ENCODE peak calls at places on chromosomes 3 and 15, in nine cellular contexts. Y is heart right ventricle; O is transverse colon; R is CD8-positive, alpha-beta T cell; J is mucosa of descending colon; X is PC-3; F is cardiac muscle cell; B is neural progenitor cell; A is HCT116. T is an unnamed sample.

GRCh38 chr15:64010719-64011118 is 35.6 kb downstream of the DAPK2 start:
- DNase-seq in X (peak; percentile 79), F (no peak), A (peak; percentile 69), Y (peak; percentile 71), O (peak; percentile 72), J (peak; percentile 58), B (no peak), R (peak; percentile 89), T (peak; percentile 94)

GRCh38 chr15:37823601-37824275 is 110.7 kb upstream of the TMCO5A start:
- DNase-seq in O (no peak), R (no peak), B (no peak), A (no peak), X (no peak), Y (no peak), F (no peak), J (no peak), T (no peak)

GRCh38 chr3:160707187-160707789 is 30.3 kb downstream of the ARL14 start:
- DNase-seq in Y (peak; percentile 61), R (peak; percentile 16), X (peak; percentile 73), F (peak; percentile 65), O (peak; percentile 20), B (peak; percentile 73), A (peak; percentile 37), J (peak; percentile 47), T (peak; percentile 56)

GRCh38 chr15:51620647-51621046 is 1.9 kb downstream of the DMXL2 start:
- DNase-seq in O (no peak), A (no peak), B (no peak), J (no peak), Y (no peak), X (no peak), R (no peak), F (no peak), T (no peak)

GRCh38 chr3:161069441-161070251 is 35.5 kb downstream of the B3GALNT1 start:
- DNase-seq in Y (no peak), R (no peak), A (no peak), O (no peak), B (no peak), J (no peak), X (peak; percentile 97), F (no peak), T (no peak)

GRCh38 chr15:74917676-74918075 is 11.0 kb upstream of the FAM219B start:
- DNase-seq in X (no peak), Y (no peak), R (no peak), B (no peak), F (no peak), O (no peak), J (no peak), A (no peak), T (no peak)

GRCh38 chr3:49333091-49333490 is 6.8 kb downstream of the USP4 start:
- DNase-seq in A (no peak), O (no peak), X (no peak), F (no peak), Y (no peak), J (no peak), R (no peak), B (no peak), T (no peak)

GRCh38 chr3:181888234-181888633 is 176.5 kb downstream of the SOX2 start:
- DNase-seq in B (no peak), F (no peak), Y (no peak), O (no peak), A (no peak), J (no peak), R (no peak), X (no peak), T (no peak)

GRCh38 chr3:108602249-108602934 is 12.9 kb downstream of the DZIP3 start:
- DNase-seq in F (peak; percentile 45), J (peak; percentile 18), O (no peak), Y (peak; percentile 5), A (no peak), X (no peak), R (peak; percentile 44), B (peak; percentile 41), T (no peak)

GRCh38 chr3:152298393-152299242 is 29.9 kb downstream of the MBNL1 start:
- DNase-seq in A (no peak), Y (peak; percentile 63), O (peak; percentile 57), F (peak; percentile 45), R (peak; percentile 48), X (peak; percentile 73), B (peak; percentile 13), J (peak; percentile 78), T (peak; percentile 76)

GRCh38 chr15:38461089-38461833 is 7.3 kb downstream of the FAM98B start:
- DNase-seq in F (no peak), Y (no peak), X (peak; percentile 15), B (no peak), O (no peak), R (no peak), J (peak; percentile 17), A (no peak), T (no peak)

GRCh38 chr3:23662079-23662617 is 143.6 kb upstream of the UBE2E1 start:
- DNase-seq in O (no peak), R (no peak), F (no peak), A (no peak), B (no peak), X (no peak), Y (no peak), J (no peak), T (no peak)

GRCh38 chr3:181316481-181316880 is 326.9 kb upstream of the DNAJC19 start:
- DNase-seq in R (no peak), J (no peak), A (no peak), F (peak; percentile 52), O (no peak), X (peak; percentile 41), Y (no peak), B (peak; percentile 35), T (no peak)

GRCh38 chr3:7508821-7509220 is 647.9 kb downstream of the GRM7 start:
- DNase-seq in Y (no peak), F (no peak), O (no peak), A (no peak), R (no peak), B (no peak), X (no peak), J (no peak), T (no peak)

GRCh38 chr3:21620511-21621395 is 130.3 kb downstream of the ZNF385D start:
- DNase-seq in A (no peak), Y (no peak), J (no peak), X (peak; percentile 20), O (no peak), F (no peak), R (no peak), B (no peak), T (no peak)

GRCh38 chr15:77063249-77063648 is 7.7 kb downstream of the TSPAN3 start:
- DNase-seq in X (no peak), F (no peak), Y (no peak), J (no peak), A (no peak), R (no peak), O (no peak), B (no peak), T (no peak)

GRCh38 chr15:77066961-77067690 is 3.8 kb downstream of the TSPAN3 start:
- DNase-seq in Y (no peak), A (no peak), F (no peak), R (no peak), O (no peak), B (no peak), X (peak; percentile 91), J (peak; percentile 42), T (no peak)

GRCh38 chr15:77067691-77068367 is 3.1 kb downstream of the TSPAN3 start:
- DNase-seq in A (no peak), O (peak; percentile 37), X (no peak), Y (no peak), B (no peak), F (no peak), J (peak; percentile 63), R (no peak), T (no peak)

GRCh38 chr15:77064118-77064517 is 6.8 kb downstream of the TSPAN3 start:
- DNase-seq in Y (no peak), J (no peak), X (peak; percentile 65), B (no peak), F (no peak), R (no peak), O (no peak), A (no peak), T (no peak)

GRCh38 chr15:77064539-77065308 is 6.2 kb downstream of the TSPAN3 start:
- DNase-seq in R (no peak), F (no peak), Y (no peak), J (no peak), X (peak; percentile 87), B (no peak), O (no peak), A (no peak), T (no peak)
- H3K4me1 ChIP-seq in R (peaks cover 13% of the 10 kb centered on the region), F (peaks cover 59% of the 10 kb centered on the region), Y (no peaks in the 10 kb centered on the region), J (peaks cover 56% of the 10 kb centered on the region), X (peaks cover 79% of the 10 kb centered on the region), B (peaks cover 40% of the 10 kb centered on the region), O (peaks cover 80% of the 10 kb centered on the region), A (peaks cover 10% of the 10 kb centered on the region), T (no peaks in the 10 kb centered on the region)

DNA sequence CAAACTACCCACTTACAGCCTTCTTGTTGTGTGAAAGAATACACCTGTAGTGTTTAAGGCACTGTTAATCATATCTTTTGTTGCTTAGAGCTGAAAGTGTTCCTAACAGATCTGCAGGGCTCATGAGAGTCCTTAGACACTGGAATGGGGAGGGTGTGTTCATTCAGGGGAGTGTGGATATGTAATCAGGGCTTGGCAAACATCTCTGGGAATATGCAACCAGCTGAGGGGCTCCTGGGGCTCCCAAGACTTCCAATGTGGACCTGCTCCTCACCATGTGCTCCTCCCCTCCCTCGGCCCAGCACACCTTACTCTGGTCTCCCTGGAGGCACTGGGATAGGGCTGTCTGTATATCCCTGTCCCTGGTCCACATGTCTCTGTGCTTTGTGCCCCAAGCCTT is 30.3 kb upstream of the MFSD1 start:
- DNase-seq in B (no peak), J (no peak), A (no peak), X (peak; percentile 68), O (no peak), F (no peak), Y (no peak), R (no peak), T (no peak)
- H3K4me1 ChIP-seq in B (peaks cover 11% of the 10 kb centered on the region), J (peaks cover 10% of the 10 kb centered on the region), A (peaks cover 3% of the 10 kb centered on the region), X (peaks cover 79% of the 10 kb centered on the region), O (peaks cover 26% of the 10 kb centered on the region), F (no peaks in the 10 kb centered on the region), Y (peaks cover 5% of the 10 kb centered on the region), R (no peaks in the 10 kb centered on the region), T (no peaks in the 10 kb centered on the region)

GRCh38 chr3:143070977-143071551 is 48.5 kb upstream of the CHST2 start:
- DNase-seq in F (no peak), R (no peak), J (no peak), O (no peak), Y (no peak), X (peak; percentile 18), A (no peak), B (no peak), T (no peak)
- H3K4me1 ChIP-seq in F (no peaks in the 10 kb centered on the region), R (no peaks in the 10 kb centered on the region), J (no peaks in the 10 kb centered on the region), O (peaks cover 6% of the 10 kb centered on the region), Y (no peaks in the 10 kb centered on the region), X (no peaks in the 10 kb centered on the region), A (no peaks in the 10 kb centered on the region), B (peaks cover 7% of the 10 kb centered on the region), T (no peaks in the 10 kb centered on the region)

GRCh38 chr15:76988874-76989780 is 5.8 kb upstream of the PSTPIP1 start:
- DNase-seq in J (no peak), X (no peak), B (no peak), O (no peak), R (no peak), A (no peak), Y (no peak), F (no peak), T (no peak)
- H3K4me1 ChIP-seq in J (no peaks in the 10 kb centered on the region), X (no peaks in the 10 kb centered on the region), B (peaks cover 3% of the 10 kb centered on the region), O (no peaks in the 10 kb centered on the region), R (peaks cover 18% of the 10 kb centered on the region), A (no peaks in the 10 kb centered on the region), Y (no peaks in the 10 kb centered on the region), F (no peaks in the 10 kb centered on the region), T (peaks cover 7% of the 10 kb centered on the region)

T was measured in Peyer's patch.